ENCODE peak calls at places on chromosomes 5 and 9, in seven cellular contexts. Q, D, H, K, R, P and A are unnamed samples.

GRCh38 chr5:151115272-151115905 is 34.6 kb upstream of the TNIP1 start:
- DNase-seq in P (peak), R (peak), H (peak), K (peak), D (peak), Q (peak), A (peak)

GRCh38 chr5:13987843-13988464 is 43.5 kb upstream of the DNAH5 start:
- DNase-seq in R (peak), D (peak), Q (no peak), P (no peak), H (peak), K (peak), A (peak)

GRCh38 chr9:6968271-6968670 is 210.5 kb downstream of the KDM4C start:
- DNase-seq in R (no peak), H (no peak), P (no peak), K (no peak), D (no peak), Q (no peak), A (no peak)

GRCh38 chr9:121744687-121745395 is 93.4 kb downstream of the DAB2IP start:
- DNase-seq in K (no peak), D (no peak), R (peak), P (no peak), Q (no peak), H (no peak), A (no peak)

GRCh38 chr9:118059520-118060278 is 355.5 kb downstream of the TLR4 start:
- DNase-seq in D (no peak), R (peak), K (no peak), Q (no peak), P (no peak), H (no peak), A (peak)

GRCh38 chr5:136729901-136730355 is 364.6 kb upstream of the TRPC7 start:
- DNase-seq in D (peak), Q (no peak), P (no peak), R (peak), K (no peak), H (peak), A (no peak)

GRCh38 chr9:137309368-137310189 is 7.5 kb upstream of the NRARP start:
- DNase-seq in K (no peak), D (no peak), P (no peak), R (no peak), H (no peak), Q (no peak), A (no peak)

GRCh38 chr5:157855404-157855994 is 3.4 kb downstream of the CLINT1 start:
- DNase-seq in R (peak), H (peak), D (peak), K (no peak), P (no peak), Q (no peak), A (peak)

GRCh38 chr5:90585337-90585986 is 26.9 kb downstream of the ADGRV1 start:
- DNase-seq in Q (no peak), K (no peak), P (no peak), D (no peak), H (no peak), R (no peak), A (no peak)

GRCh38 chr5:80141147-80141671 is 106.1 kb downstream of the THBS4 start:
- DNase-seq in H (no peak), P (no peak), K (no peak), Q (peak), R (no peak), D (no peak), A (no peak)

GRCh38 chr9:121204121-121204520 is 2.5 kb upstream of the RAB14 start:
- DNase-seq in P (no peak), R (no peak), H (no peak), Q (no peak), D (no peak), K (no peak), A (no peak)

GRCh38 chr5:11869203-11869602 is 35.0 kb downstream of the CTNND2 start:
- DNase-seq in H (no peak), P (no peak), R (no peak), K (no peak), Q (no peak), D (no peak), A (no peak)

GRCh38 chr9:125484632-125485282 is 222.3 kb downstream of the MAPKAP1 start:
- DNase-seq in R (peak), Q (no peak), D (no peak), P (no peak), K (no peak), H (no peak), A (no peak)

GRCh38 chr5:123937230-123937629 is 425.3 kb downstream of the CSNK1G3 start:
- DNase-seq in P (no peak), H (peak), Q (no peak), R (peak), D (peak), K (no peak), A (peak)

GRCh38 chr9:107707419-107707837 is 217.9 kb upstream of the KLF4 start:
- DNase-seq in R (peak), H (no peak), P (no peak), Q (no peak), D (no peak), K (no peak), A (no peak)

GRCh38 chr5:143434261-143435206 is 31.0 kb upstream of the NR3C1 start:
- DNase-seq in R (no peak), Q (no peak), K (peak), P (peak), D (no peak), H (no peak), A (no peak)

GRCh38 chr5:122099060-122099790 is 21.2 kb upstream of the LOX start:
- DNase-seq in Q (no peak), H (no peak), K (no peak), P (no peak), D (peak), R (peak), A (peak)

GRCh38 chr5:172718527-172719114 is 52.4 kb downstream of the DUSP1 start:
- DNase-seq in R (no peak), H (no peak), P (no peak), Q (no peak), K (no peak), D (no peak), A (no peak)

GRCh38 chr9:137277329-137278041 is at the start of gene TOR4A:
- DNase-seq in H (no peak), D (peak), K (peak), P (no peak), Q (no peak), R (peak), A (peak)

GRCh38 chr9:130118841-130119520 is 53.2 kb upstream of the NCS1 start:
- DNase-seq in D (no peak), K (no peak), H (peak), P (no peak), Q (no peak), R (no peak), A (no peak)

GRCh38 chr9:100160021-100160420 is 61.0 kb downstream of the INVS start:
- DNase-seq in P (no peak), Q (no peak), D (no peak), H (no peak), K (no peak), R (no peak), A (no peak)

GRCh38 chr5:181088289-181088688 is 42.7 kb downstream of the OR2V1 start:
- DNase-seq in H (no peak), K (no peak), Q (no peak), R (peak), P (no peak), D (no peak), A (peak)

GRCh38 chr5:112546946-112547647 is 128.0 kb upstream of the EPB41L4A start:
- DNase-seq in P (no peak), Q (no peak), H (no peak), K (no peak), R (no peak), D (no peak), A (no peak)

GRCh38 chr5:68424799-68425537 is 209.4 kb downstream of the PIK3R1 start:
- DNase-seq in R (peak), P (no peak), K (peak), H (no peak), D (no peak), Q (no peak), A (peak)

GRCh38 chr9:37328561-37329227 is 93.8 kb upstream of the GRHPR start:
- DNase-seq in R (no peak), D (no peak), K (no peak), H (no peak), P (no peak), Q (no peak), A (no peak)

GRCh38 chr9:16921855-16922254 is 51.4 kb upstream of the BNC2 start:
- DNase-seq in R (peak), Q (no peak), D (no peak), P (no peak), K (no peak), H (peak), A (peak)

GRCh38 chr9:757246-757881 is 84.1 kb upstream of the DMRT1 start:
- DNase-seq in D (peak), Q (no peak), H (no peak), P (no peak), K (peak), R (peak), A (peak)

GRCh38 chr9:137319976-137320551 is 18.0 kb upstream of the NRARP start:
- DNase-seq in Q (no peak), K (no peak), H (no peak), P (no peak), R (no peak), D (no peak), A (no peak)

GRCh38 chr5:89954901-89955300 is 454.7 kb downstream of the CETN3 start:
- DNase-seq in Q (no peak), D (no peak), H (no peak), R (no peak), P (no peak), K (no peak), A (no peak)

GRCh38 chr9:31030741-31031202 is 1353.7 kb upstream of the ACO1 start:
- DNase-seq in D (peak), K (no peak), R (no peak), H (no peak), Q (no peak), P (no peak), A (no peak)

GRCh38 chr9:75715360-75715759 is 175.1 kb upstream of the PCSK5 start:
- DNase-seq in Q (no peak), H (no peak), K (no peak), P (no peak), D (no peak), R (no peak), A (no peak)

GRCh38 chr9:80177949-80178480 is 606.2 kb downstream of the TLE4 start:
- DNase-seq in K (no peak), P (no peak), H (no peak), D (no peak), Q (no peak), R (peak), A (no peak)

GRCh38 chr5:122112733-122113558 is 16.4 kb upstream of the ZNF474 start:
- DNase-seq in H (no peak), Q (no peak), D (no peak), P (no peak), K (no peak), R (no peak), A (no peak)

GRCh38 chr5:100761192-100761591 is 141.9 kb downstream of the ST8SIA4 start:
- DNase-seq in D (no peak), Q (no peak), K (no peak), P (no peak), H (no peak), R (no peak), A (no peak)

GRCh38 chr9:69122391-69123141 is 51.5 kb upstream of the TJP2 start:
- DNase-seq in H (no peak), D (peak), K (no peak), Q (no peak), R (peak), P (no peak), A (peak)

GRCh38 chr9:111731916-111732315 is 62.8 kb downstream of the SHOC1 start:
- DNase-seq in Q (no peak), K (no peak), H (no peak), R (peak), P (no peak), D (no peak), A (no peak)

GRCh38 chr9:22216730-22217160 is 207.6 kb upstream of the CDKN2B start:
- DNase-seq in H (no peak), P (no peak), Q (no peak), R (peak), D (no peak), K (no peak), A (no peak)

GRCh38 chr5:176355400-176356178 is 6.0 kb downstream of the KIAA1191 start:
- DNase-seq in D (no peak), H (no peak), R (no peak), K (no peak), Q (no peak), P (no peak), A (no peak)